ENCODE peak calls at places on chromosomes 7 and 10, in five cellular contexts. P is fibroblast of lung; J is upper lobe of right lung; H is CD8-positive, alpha-beta T cell; D is prostate gland. W is an unnamed sample.

GRCh38 chr7:101258243-101258731 is 13.4 kb upstream of the FIS1 start:
- DNase-seq in P (peak), J (no peak), H (no peak), D (no peak), W (no peak)

GRCh38 chr7:150442811-150443210 is 7.6 kb upstream of the GIMAP8 start:
- DNase-seq in P (no peak), J (no peak), H (no peak), D (no peak), W (no peak)

GRCh38 chr7:84913731-84914130 is 273.1 kb downstream of the SEMA3D start:
- DNase-seq in P (peak), J (no peak), H (no peak), D (no peak), W (peak)

GRCh38 chr10:111072232-111072631 is 4.6 kb upstream of the ADRA2A start:
- DNase-seq in P (no peak), J (no peak), H (no peak), D (no peak), W (peak)

GRCh38 chr10:97119058-97119832 is 66.5 kb downstream of the SLIT1 start:
- DNase-seq in P (no peak), J (no peak), H (no peak), D (no peak), W (no peak)

GRCh38 chr7:68107968-68108367 is 1111.3 kb downstream of the TYW1 start:
- DNase-seq in P (no peak), J (no peak), H (no peak), D (no peak), W (no peak)

GRCh38 chr7:155998328-155998691 is 186.0 kb upstream of the SHH start:
- DNase-seq in P (no peak), J (peak), H (no peak), D (no peak), W (no peak)

GRCh38 chr10:125698599-125698998 is 15.6 kb upstream of the TEX36 start:
- DNase-seq in P (no peak), J (no peak), H (no peak), D (no peak), W (no peak)

GRCh38 chr7:2403718-2404648 is 572 bp downstream of the CHST12 start:
- DNase-seq in P (peak), J (peak), H (peak), D (no peak), W (peak)

GRCh38 chr7:81626008-81626407 is 143.8 kb downstream of the HGF start:
- DNase-seq in P (peak), J (no peak), H (no peak), D (no peak), W (peak)

GRCh38 chr7:106462914-106463482 is 178.2 kb upstream of the NAMPT start:
- DNase-seq in P (no peak), J (no peak), H (no peak), D (no peak), W (no peak)

GRCh38 chr10:6721480-6721879 is 141.4 kb upstream of the PRKCQ start:
- DNase-seq in P (peak), J (no peak), H (no peak), D (no peak), W (peak)
- H3K4me3 ChIP-seq in P (peak), J (no peak), H (no peak), D (no peak), W (no peak)

DNA sequence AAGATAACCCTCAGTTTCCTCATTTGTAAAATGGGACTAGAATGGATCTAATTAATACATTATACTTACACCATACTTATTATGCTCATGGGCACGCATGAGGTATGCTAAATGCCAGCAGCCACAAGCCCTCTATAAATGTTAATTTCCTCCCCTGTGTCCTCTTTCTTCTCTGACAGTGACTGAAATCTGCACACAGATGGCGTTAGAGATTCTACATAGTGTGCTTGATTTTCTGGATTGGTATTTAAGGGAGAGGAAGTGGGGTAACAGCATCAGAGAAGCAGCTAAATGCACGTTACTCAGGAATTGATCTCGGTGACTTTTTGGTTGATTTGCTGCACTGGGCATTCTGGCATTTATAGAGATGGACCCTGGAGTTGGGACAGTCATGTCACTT is 568.5 kb downstream of the CALN1 start:
- DNase-seq in P (no peak), J (no peak), H (no peak), D (no peak), W (no peak)
- TF ChIP-seq CTCF in P (no peak), J (no peak), H (no peak), D (no peak), W (no peak)

GRCh38 chr10:49419005-49419404 is 23.1 kb upstream of the DRGX start:
- DNase-seq in P (no peak), J (no peak), H (no peak), D (peak), W (no peak)
- H3K4me3 ChIP-seq in P (no peak), J (no peak), H (no peak), D (no peak), W (no peak)

GRCh38 chr7:157792954-157793353 is 456.1 kb downstream of the DNAJB6 start:
- DNase-seq in P (no peak), J (no peak), H (no peak), D (no peak), W (no peak)
- TF ChIP-seq CTCF in P (no peak), J (no peak), H (no peak), D (no peak), W (no peak)

GRCh38 chr10:23197416-23197861 is 5.3 kb downstream of the PTF1A start:
- DNase-seq in P (no peak), J (no peak), H (no peak), D (no peak), W (no peak)
- H3K4me3 ChIP-seq in P (no peak), J (no peak), H (no peak), D (no peak), W (no peak)

GRCh38 chr7:128035712-128036111 is 4.5 kb upstream of the LRRC4 start:
- DNase-seq in P (no peak), J (no peak), H (no peak), D (no peak), W (peak)
- TF ChIP-seq CTCF in P (peak), J (peak), H (no peak), D (peak), W (peak)

DNA sequence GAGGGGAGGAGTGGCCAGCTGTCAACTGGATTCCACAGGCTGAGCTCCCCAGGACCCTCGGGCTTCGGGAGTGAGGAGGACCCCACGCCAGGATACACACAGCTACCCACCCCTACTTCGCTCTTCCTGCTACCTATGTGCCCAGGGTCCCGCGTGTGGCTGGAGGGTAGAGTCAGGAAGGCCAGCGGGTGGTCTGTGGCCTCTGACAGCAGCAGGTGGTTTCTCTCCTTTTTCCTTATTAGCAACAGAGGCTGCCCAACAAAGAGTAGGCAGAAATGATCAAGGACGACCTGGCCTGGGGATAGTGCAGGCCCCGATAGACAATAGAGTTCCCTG is 1.1 kb upstream of the KCNMA1 start:
- DNase-seq in P (no peak), J (no peak), H (no peak), D (no peak), W (no peak)
- H3K4me3 ChIP-seq in P (peak), J (peak), H (no peak), D (peak), W (peak)

GRCh38 chr10:119165171-119166110 is at the start of gene SFXN4:
- DNase-seq in P (peak), J (peak), H (peak), D (peak), W (peak)
- TF ChIP-seq CTCF in P (no peak), J (peak), H (no peak), D (peak), W (no peak)

W was measured in cardiac fibroblast.